ENCODE peak calls at places on chromosomes 13 and 19, in five cellular contexts. X is GM13976, B is fibroblast of lung, N is nephron progenitor cell, L is GM20000. A is an unnamed sample.

GRCh38 chr19:38596057-38596981 is 21.4 kb downstream of the MAP4K1 start:
- DNase-seq in X (no peak), B (no peak), N (peak), L (no peak), A (no peak)

GRCh38 chr13:110340812-110341444 is 33.8 kb downstream of the COL4A2 start:
- DNase-seq in X (peak), B (peak), N (peak), L (peak), A (peak)

GRCh38 chr13:99383946-99384345 is 76.7 kb upstream of the GPR183 start:
- DNase-seq in X (no peak), B (no peak), N (no peak), L (no peak), A (no peak)

GRCh38 chr13:110711778-110712070 is 1.8 kb upstream of the ING1 start:
- DNase-seq in X (no peak), B (peak), N (no peak), L (no peak), A (no peak)

GRCh38 chr19:42519108-42519507 is 9.2 kb downstream of the CEACAM1 start:
- DNase-seq in X (no peak), B (no peak), N (no peak), L (no peak), A (no peak)

GRCh38 chr13:46101488-46102289 is 3.1 kb downstream of the CPB2 start:
- DNase-seq in X (no peak), B (no peak), N (no peak), L (no peak), A (no peak)

GRCh38 chr19:11737964-11738745 is 591 bp downstream of the ZNF823 start:
- DNase-seq in X (peak), B (peak), N (peak), L (peak), A (peak)

GRCh38 chr13:22336460-22336859 is 665.6 kb downstream of the FGF9 start:
- DNase-seq in X (no peak), B (no peak), N (no peak), L (no peak), A (no peak)

GRCh38 chr13:66180806-66181205 is 1049.3 kb downstream of the PCDH9 start:
- DNase-seq in X (no peak), B (peak), N (no peak), L (no peak), A (no peak)

GRCh38 chr13:47178090-47178950 is 281.5 kb upstream of the HTR2A start:
- DNase-seq in X (no peak), B (no peak), N (no peak), L (no peak), A (no peak)

GRCh38 chr19:1355258-1355973 is 28.3 kb upstream of the NDUFS7 start:
- DNase-seq in X (peak), B (peak), N (no peak), L (peak), A (peak)

GRCh38 chr13:35916186-35916585 is 215.0 kb downstream of the DCLK1 start:
- DNase-seq in X (no peak), B (no peak), N (no peak), L (no peak), A (no peak)
- TF ChIP-seq CTCF in X (no peak), B (no peak), N (no peak), L (no peak), A (no peak)

GRCh38 chr13:67643656-67644055 is 413.5 kb upstream of the PCDH9 start:
- DNase-seq in X (no peak), B (no peak), N (no peak), L (no peak), A (no peak)
- TF ChIP-seq CTCF in X (no peak), B (no peak), N (no peak), L (no peak), A (no peak)

GRCh38 chr19:30118760-30119159 is 176.7 kb downstream of the URI1 start:
- DNase-seq in X (no peak), B (no peak), N (no peak), L (no peak), A (no peak)
- TF ChIP-seq CTCF in X (no peak), B (no peak), N (no peak), L (no peak), A (no peak)

GRCh38 chr19:23762548-23762883 is 3.8 kb upstream of the ZNF681 start:
- DNase-seq in X (no peak), B (no peak), N (no peak), L (no peak), A (no peak)

GRCh38 chr19:23762884-23763711 is 4.4 kb upstream of the ZNF681 start:
- DNase-seq in X (peak), B (peak), N (peak), L (peak), A (peak)

DNA sequence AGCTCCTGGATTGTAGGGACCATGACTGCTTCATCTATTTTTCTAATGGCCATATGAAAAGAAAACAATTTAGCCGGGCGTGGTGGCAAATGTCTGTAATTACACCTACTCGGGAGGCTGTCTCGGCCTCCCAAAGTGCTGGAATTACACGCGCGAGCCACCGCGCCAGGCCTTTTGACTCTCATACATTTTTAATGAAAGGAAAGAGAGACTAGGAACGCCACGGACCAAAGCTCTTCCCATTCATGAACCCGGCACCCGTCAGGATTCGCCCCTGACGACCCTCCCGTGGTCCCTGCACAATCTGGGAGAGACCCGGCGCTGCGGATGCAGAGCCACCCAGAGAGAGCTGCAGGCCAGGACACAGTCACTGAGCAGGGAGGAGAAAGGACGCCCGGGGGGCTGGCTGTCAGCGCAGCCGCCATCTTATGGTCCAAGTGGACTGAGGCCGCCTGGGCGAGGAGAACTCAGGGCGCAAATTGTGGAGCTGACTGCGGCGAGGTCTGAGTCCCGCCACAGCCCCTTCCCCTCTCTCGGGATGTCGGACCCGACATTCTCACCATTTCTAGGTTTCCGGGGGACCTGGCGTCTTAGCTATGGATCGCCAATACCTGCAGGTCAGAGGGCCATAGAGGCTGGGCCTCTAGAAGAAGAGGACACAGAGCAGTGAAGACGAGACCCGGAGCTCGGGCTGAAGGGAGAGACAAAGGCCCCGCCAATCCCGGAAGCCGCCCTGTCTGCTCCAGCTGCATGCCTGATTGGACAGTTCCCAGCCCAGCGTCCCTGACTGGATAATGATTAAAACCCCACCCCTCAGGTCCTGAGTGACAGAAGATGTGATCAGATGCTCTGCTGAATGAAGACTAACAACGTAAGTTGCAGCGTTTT is at the start of gene ZNF681:
- DNase-seq in X (peak), B (peak), N (peak), L (peak), A (peak)
- TF ChIP-seq CTCF in X (no peak), B (no peak), N (peak), L (no peak), A (no peak)

GRCh38 chr13:33649212-33649917 is 168.6 kb upstream of the RFC3 start:
- DNase-seq in X (no peak), B (peak), N (no peak), L (no peak), A (no peak)

GRCh38 chr13:33657274-33657673 is 160.7 kb upstream of the RFC3 start:
- DNase-seq in X (no peak), B (no peak), N (no peak), L (no peak), A (no peak)

GRCh38 chr13:33645591-33646554 is 172.1 kb upstream of the RFC3 start:
- DNase-seq in X (no peak), B (no peak), N (no peak), L (no peak), A (no peak)

GRCh38 chr13:33651766-33652165 is 166.2 kb upstream of the RFC3 start:
- DNase-seq in X (no peak), B (no peak), N (no peak), L (no peak), A (no peak)
- TF ChIP-seq CTCF in X (no peak), B (no peak), N (no peak), L (no peak), A (no peak)

GRCh38 chr19:28012361-28012760 is 1200.6 kb downstream of the UQCRFS1 start:
- DNase-seq in X (no peak), B (no peak), N (no peak), L (peak), A (no peak)
- TF ChIP-seq CTCF in X (no peak), B (no peak), N (peak), L (peak), A (peak)

GRCh38 chr19:45079063-45079910 is at the start of gene GEMIN7:
- DNase-seq in X (peak), B (peak), N (peak), L (peak), A (peak)
- TF ChIP-seq CTCF in X (no peak), B (no peak), N (peak), L (no peak), A (peak)

DNA sequence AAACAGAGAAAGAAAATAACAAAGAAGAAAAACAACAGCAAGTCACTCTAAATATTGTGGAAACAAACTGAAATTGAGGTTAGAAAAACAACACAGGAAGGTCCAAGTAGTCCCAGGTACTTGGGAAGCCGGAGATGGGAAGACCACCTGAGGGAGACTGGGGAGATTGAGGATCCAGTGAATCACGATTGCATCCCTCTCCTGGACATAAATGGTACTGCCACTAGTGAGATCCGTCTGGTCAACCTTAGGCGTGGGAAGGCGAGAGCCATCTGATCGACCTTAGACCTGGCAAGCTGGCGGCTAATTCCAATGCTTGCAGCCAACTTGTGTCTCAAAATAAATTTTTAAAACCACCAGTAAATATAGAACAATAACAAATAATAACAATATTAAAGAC is 81.9 kb downstream of the ZNF726 start:
- DNase-seq in X (no peak), B (no peak), N (no peak), L (no peak), A (no peak)
- TF ChIP-seq CTCF in X (no peak), B (peak), N (no peak), L (no peak), A (no peak)

DNA sequence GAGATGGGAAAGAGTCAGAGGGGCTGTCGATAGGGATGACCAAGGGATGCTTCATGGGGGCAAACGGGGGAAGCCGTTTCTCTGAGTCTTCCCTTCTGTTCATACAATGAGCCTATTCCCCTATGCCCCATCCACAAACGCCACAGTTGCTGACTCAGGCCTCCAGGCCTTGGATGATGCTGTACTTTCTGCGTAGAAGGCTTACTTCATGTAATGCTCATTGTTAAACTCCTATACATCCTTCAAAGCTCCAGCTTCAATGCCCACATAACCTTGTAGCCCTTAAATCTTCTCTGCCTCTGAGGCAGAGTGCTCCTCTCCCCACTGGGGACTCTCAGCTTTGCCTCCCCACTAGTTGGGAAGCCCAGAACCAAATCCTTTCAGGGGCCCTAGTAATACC is 120.3 kb downstream of the PTPRS start:
- DNase-seq in X (no peak), B (no peak), N (no peak), L (no peak), A (no peak)
- TF ChIP-seq CTCF in X (no peak), B (no peak), N (no peak), L (no peak), A (no peak)

A was measured in GM10248.